ENCODE peak calls at places on chromosome 15, in five cellular contexts. U, I, D, B and H are unnamed samples.

GRCh38 chr15:49083471-49084284 is 37.4 kb upstream of the SECISBP2L start:
- DNase-seq in D (no peak), B (peak; percentile 59), U (peak; percentile 85), I (no peak), H (peak; percentile 57)

GRCh38 chr15:62059108-62059817 is 984 bp downstream of the VPS13C start:
- DNase-seq in U (no peak), I (no peak), D (no peak), B (no peak), H (no peak)

GRCh38 chr15:24856397-24857093 is 98.2 kb upstream of the SNRPN start:
- DNase-seq in B (no peak), I (peak; percentile 94), D (no peak), U (peak; percentile 79), H (no peak)

GRCh38 chr15:50764331-50765201 is 940 bp downstream of the SPPL2A start:
- DNase-seq in D (no peak), B (peak; percentile 33), I (no peak), U (peak; percentile 27), H (no peak)

GRCh38 chr15:75237316-75237982 is 20.7 kb upstream of the GOLGA6C start:
- DNase-seq in I (peak; percentile 13), U (no peak), D (peak; percentile 22), B (no peak), H (no peak)

GRCh38 chr15:33380406-33380805 is 69.6 kb downstream of the RYR3 start:
- DNase-seq in I (no peak), B (no peak), D (no peak), U (no peak), H (no peak)

GRCh38 chr15:52678468-52679231 is 538 bp downstream of the ATOSA start:
- DNase-seq in U (peak; percentile 66), D (peak; percentile 76), I (peak; percentile 81), B (peak; percentile 66), H (peak; percentile 48)

GRCh38 chr15:64017082-64017588 is 29.1 kb downstream of the DAPK2 start:
- DNase-seq in D (no peak), U (peak; percentile 49), I (no peak), B (peak; percentile 72), H (peak; percentile 42)

GRCh38 chr15:33007295-33007855 is 187.1 kb downstream of the FMN1 start:
- DNase-seq in B (peak; percentile 67), U (peak; percentile 35), D (no peak), I (no peak), H (peak; percentile 60)

GRCh38 chr15:46681901-46682300 is 1035.4 kb upstream of the SEMA6D start:
- DNase-seq in D (no peak), U (no peak), B (no peak), I (no peak), H (no peak)

GRCh38 chr15:88465633-88466219 is 1.5 kb downstream of the MRPL46 start:
- DNase-seq in I (no peak), U (peak; percentile 55), D (no peak), B (peak; percentile 79), H (peak; percentile 92)

DNA sequence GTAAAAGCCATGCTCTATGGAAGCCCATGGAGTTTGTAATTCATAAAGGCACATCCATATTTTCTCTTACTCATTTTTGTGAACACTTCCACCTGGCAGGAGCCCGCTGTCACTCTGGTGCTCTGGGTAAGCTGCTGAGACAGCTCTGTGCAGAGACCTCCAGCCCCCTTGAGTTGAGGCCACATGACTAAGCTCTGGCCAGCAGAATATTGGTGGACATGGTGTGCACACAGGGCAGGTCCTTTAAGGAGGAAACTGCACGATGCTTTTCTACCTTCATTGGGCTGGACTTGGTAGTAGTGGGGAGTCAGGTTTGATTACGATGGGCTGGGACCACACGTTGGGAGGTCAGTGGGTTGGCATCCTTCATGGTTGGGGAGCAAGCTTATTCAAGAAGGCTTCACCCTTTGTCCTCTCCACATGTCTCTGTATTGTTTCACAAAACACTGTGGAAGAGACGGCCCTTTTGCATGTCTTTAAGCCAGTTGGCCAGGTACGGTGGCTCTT is 29.0 kb downstream of the CCNB2 start:
- DNase-seq in D (no peak), U (no peak), I (no peak), B (no peak), H (no peak)
- TF ChIP-seq CTCF in D (no peak), U (no peak), I (no peak), B (no peak), H (no peak)

DNA sequence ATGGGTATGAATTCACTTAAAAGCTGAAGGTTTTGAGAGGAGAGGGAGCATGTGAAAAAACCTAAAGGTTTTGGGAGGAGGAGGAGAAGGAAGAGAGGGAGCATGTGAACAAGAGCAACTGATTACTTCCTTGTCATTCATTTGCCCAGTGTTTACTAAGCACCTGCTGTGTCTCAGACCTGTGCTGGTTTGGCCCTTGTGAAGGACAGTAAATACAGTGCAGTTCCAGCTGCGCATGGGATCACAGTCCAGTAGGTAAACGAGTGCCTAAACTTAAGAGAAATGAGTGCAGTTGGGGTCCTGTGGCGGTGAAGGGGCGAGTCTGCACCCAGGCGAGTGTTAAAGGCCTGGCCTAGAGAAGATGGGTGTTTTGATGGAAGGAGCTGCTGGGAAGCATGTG is 38.6 kb downstream of the IGF1R start:
- DNase-seq in B (no peak), U (no peak), I (no peak), D (no peak), H (no peak)
- TF ChIP-seq CTCF in B (no peak), U (no peak), I (no peak), D (no peak), H (no peak)

DNA sequence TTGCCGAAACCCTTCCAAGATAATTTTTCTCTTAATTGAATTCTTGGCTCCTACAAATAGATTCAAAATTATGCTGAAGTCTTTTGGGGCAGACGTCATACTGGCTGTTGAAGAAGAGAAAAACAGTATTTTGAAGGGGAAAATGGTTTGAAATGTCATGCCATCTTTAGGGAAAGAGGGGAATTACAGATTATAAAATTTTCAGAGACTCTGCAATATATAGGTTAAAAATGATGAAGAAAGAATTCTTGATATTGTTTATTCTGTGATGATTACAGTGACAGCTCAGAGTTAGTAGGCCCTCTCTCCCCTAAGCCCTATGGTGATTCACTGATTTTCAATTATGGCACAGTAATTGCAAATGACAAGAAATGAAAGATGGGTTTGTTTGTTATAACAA is 86.1 kb downstream of the CGNL1 start:
- DNase-seq in B (peak; percentile 22), U (peak; percentile 4), I (no peak), D (no peak), H (peak; percentile 60)
- TF ChIP-seq CTCF in B (peak; percentile 26), U (peak; percentile 27), I (no peak), D (no peak), H (peak; percentile 33)

DNA sequence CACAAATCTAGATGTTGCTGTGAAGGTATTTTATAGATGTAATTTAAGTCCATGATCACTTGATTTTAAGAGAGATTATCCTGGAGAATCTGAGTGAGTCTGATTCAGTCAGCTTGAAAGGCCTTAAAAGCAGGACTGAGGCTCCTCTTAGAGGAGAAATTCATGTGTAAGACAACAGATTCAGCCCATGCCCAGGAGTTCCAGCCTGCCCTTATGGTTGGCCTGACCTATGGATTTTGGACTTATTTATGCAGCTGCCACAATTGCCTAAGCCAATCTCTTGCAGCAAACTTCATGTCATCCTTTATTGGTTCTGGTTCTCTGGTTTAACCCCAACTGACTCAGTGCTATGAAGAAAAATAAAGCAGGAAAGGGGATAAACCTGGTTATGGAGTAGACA is 296.5 kb upstream of the RASGRP1 start:
- DNase-seq in B (no peak), D (no peak), U (no peak), I (no peak), H (peak; percentile 63)
- TF ChIP-seq CTCF in B (no peak), D (no peak), U (no peak), I (no peak), H (no peak)

GRCh38 chr15:40782609-40783227 is 12.9 kb downstream of the C15orf62 start:
- DNase-seq in I (peak; percentile 75), U (no peak), D (peak; percentile 68), B (no peak), H (no peak)
- TF ChIP-seq CTCF in I (no peak), U (peak; percentile 41), D (peak; percentile 61), B (peak; percentile 23), H (peak; percentile 40)

DNA sequence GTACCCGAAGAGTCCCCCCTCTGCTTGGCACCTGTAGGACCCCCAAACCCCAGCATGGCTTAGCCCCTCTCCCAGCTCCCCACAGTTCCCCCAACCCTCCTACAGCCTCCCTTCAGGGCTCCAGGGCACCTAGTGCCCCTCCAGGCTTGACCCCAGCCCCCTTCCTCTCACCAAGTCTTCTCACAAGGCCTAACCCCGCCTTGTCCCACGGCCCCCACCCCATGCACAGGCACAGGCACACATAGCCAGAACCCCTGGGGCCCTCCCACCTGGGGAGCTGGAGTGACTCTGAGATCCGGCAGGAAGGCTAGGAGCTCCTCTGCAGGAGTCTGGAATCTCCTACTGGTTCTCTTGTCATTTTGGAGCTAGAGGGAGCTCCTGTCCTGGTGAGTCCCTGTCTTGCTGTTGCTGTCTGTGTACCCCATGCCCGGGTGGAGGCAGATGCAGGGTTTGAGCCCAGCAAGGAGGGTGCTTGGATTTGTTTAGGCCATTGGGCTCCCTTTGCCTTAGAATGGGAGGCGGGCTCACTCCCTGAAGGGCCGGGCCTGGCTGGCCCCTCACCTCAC is 39.6 kb downstream of the KLF13 start:
- DNase-seq in U (no peak), D (no peak), I (no peak), B (peak; percentile 49), H (peak; percentile 47)
- TF ChIP-seq CTCF in U (no peak), D (no peak), I (no peak), B (no peak), H (no peak)

DNA sequence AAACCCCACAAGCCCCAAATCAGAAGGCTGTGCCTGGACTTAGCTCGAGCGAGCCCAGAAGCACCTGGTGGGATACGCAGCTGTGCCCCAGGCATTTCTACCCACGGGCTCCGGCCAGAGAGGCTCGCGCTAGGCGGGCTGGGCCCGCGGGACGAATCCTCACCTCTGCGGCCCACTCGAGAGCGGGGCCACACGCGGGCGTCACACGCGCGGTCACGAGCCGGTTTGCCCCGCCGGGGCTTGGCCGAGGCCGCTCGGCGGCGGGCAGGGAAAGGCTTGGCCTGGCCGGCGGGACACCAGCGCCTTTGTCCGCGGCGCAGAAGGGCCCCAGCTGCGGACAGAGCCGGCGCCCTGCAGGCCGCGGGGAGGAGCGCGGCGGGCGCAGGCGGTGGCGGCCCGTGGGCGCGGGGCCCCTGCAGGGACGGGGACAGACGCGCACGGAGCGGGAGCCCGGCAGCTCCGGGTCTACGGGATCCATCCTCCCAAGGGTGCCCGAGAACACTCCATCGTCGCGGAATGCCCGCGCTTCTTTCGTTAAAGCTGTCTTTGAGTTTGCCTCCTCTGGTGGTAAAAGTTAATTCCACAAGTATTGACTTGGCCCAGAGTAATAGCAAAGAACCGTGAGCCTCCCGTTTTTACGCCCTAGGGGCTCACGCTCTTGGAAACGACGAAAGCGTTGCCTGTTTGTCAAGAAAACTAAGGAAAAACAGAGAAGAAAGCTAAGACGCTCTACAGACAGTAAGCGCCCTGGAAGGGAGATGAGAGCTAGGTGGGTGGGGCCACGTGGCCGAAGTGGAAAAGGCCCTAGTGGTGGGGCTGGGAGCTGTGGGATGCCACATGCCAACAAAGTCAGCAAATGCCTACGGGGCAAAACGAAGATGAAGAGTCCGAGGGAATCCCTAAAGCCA is 26.4 kb downstream of the TYRO3 start:
- DNase-seq in I (peak; percentile 35), D (no peak), B (peak; percentile 59), U (peak; percentile 44), H (peak; percentile 40)
- TF ChIP-seq CTCF in I (no peak), D (peak; percentile 27), B (no peak), U (no peak), H (peak; percentile 32)

GRCh38 chr15:85840802-85841152 is 46.1 kb upstream of the KLHL25 start:
- DNase-seq in I (no peak), D (no peak), U (no peak), B (no peak), H (no peak)
- TF ChIP-seq CTCF in I (no peak), D (peak; percentile 7), U (no peak), B (no peak), H (no peak)